ENCODE peak calls at places on chromosomes 16 and 17, in six cellular contexts. P, G, V, Q, U and L are unnamed samples.

GRCh38 chr16:48556913-48557351 is 53.0 kb downstream of the N4BP1 start:
- DNase-seq in P (no peak), G (no peak), V (no peak), Q (no peak), U (no peak), L (no peak)

GRCh38 chr17:37661372-37662014 is 18.2 kb upstream of the DDX52 start:
- DNase-seq in P (no peak), G (no peak), V (no peak), Q (no peak), U (no peak), L (no peak)

GRCh38 chr16:9316615-9317014 is 225.2 kb downstream of the HAPSTR1 start:
- DNase-seq in P (no peak), G (no peak), V (no peak), Q (no peak), U (no peak), L (no peak)

GRCh38 chr17:21004016-21004930 is 38.5 kb downstream of the USP22 start:
- DNase-seq in P (no peak), G (no peak), V (no peak), Q (no peak), U (no peak), L (no peak)

GRCh38 chr16:31072540-31073072 is 1.4 kb downstream of the ZNF668 start:
- DNase-seq in P (peak), G (no peak), V (no peak), Q (peak), U (no peak), L (no peak)

GRCh38 chr17:77609553-77610517 is 348.7 kb upstream of the TNRC6C start:
- DNase-seq in P (no peak), G (no peak), V (peak), Q (peak), U (no peak), L (no peak)

GRCh38 chr17:32486091-32486700 is 597 bp upstream of the CDK5R1 start:
- DNase-seq in P (peak), G (peak), V (peak), Q (peak), U (no peak), L (peak)

GRCh38 chr16:84973776-84974523 is 37.4 kb downstream of the ZDHHC7 start:
- DNase-seq in P (no peak), G (no peak), V (no peak), Q (no peak), U (no peak), L (no peak)

GRCh38 chr16:68902376-68903345 is 59.3 kb downstream of the TANGO6 start:
- DNase-seq in P (peak), G (peak), V (no peak), Q (no peak), U (peak), L (no peak)

GRCh38 chr17:79219208-79219935 is 144.7 kb downstream of the ENGASE start:
- DNase-seq in P (peak), G (no peak), V (no peak), Q (no peak), U (no peak), L (no peak)

GRCh38 chr17:6755281-6755680 is 565 bp upstream of the XAF1 start:
- DNase-seq in P (no peak), G (no peak), V (no peak), Q (no peak), U (no peak), L (no peak)

GRCh38 chr17:2084766-2085647 is 30.1 kb downstream of the HIC1 start:
- DNase-seq in P (no peak), G (no peak), V (no peak), Q (no peak), U (no peak), L (no peak)

GRCh38 chr16:4179020-4179419 is 62.8 kb upstream of the ADCY9 start:
- DNase-seq in P (no peak), G (no peak), V (no peak), Q (no peak), U (no peak), L (no peak)

GRCh38 chr17:7867881-7868329 is 10.1 kb downstream of the CYB5D1 start:
- DNase-seq in P (no peak), G (no peak), V (no peak), Q (no peak), U (no peak), L (no peak)